ENCODE peak calls at places on chromosome 11, in six cellular contexts. One of them, this sample, is unnamed.

GRCh38 chr11:77082838-77083552 is 16.2 kb downstream of the CAPN5 start:
- DNase-seq in fibroblast of gingiva: peak
- DNase-seq in transverse colon: peak
- DNase-seq in fibroblast of lung: peak
- DNase-seq in amniotic epithelial cell: peak
- DNase-seq in naive B cell: no peak
- DNase-seq in this sample: peak

GRCh38 chr11:8031248-8032115 is 44.3 kb downstream of the EIF3F start:
- DNase-seq in naive B cell: no peak
- DNase-seq in amniotic epithelial cell: no peak
- DNase-seq in transverse colon: no peak
- DNase-seq in fibroblast of lung: no peak
- DNase-seq in fibroblast of gingiva: no peak
- DNase-seq in this sample: no peak

GRCh38 chr11:118791961-118792578 is 1.1 kb upstream of the DDX6 start:
- DNase-seq in fibroblast of lung: no peak
- DNase-seq in transverse colon: peak
- DNase-seq in fibroblast of gingiva: no peak
- DNase-seq in amniotic epithelial cell: peak
- DNase-seq in naive B cell: peak
- DNase-seq in this sample: peak

GRCh38 chr11:118295834-118296454 is 8.6 kb upstream of the CD3E start:
- DNase-seq in fibroblast of lung: peak
- DNase-seq in transverse colon: peak
- DNase-seq in fibroblast of gingiva: no peak
- DNase-seq in naive B cell: no peak
- DNase-seq in amniotic epithelial cell: peak
- DNase-seq in this sample: peak

GRCh38 chr11:45654242-45654641 is 11.2 kb downstream of the CHST1 start:
- DNase-seq in transverse colon: no peak
- DNase-seq in naive B cell: no peak
- DNase-seq in fibroblast of lung: no peak
- DNase-seq in fibroblast of gingiva: no peak
- DNase-seq in amniotic epithelial cell: no peak
- DNase-seq in this sample: no peak

GRCh38 chr11:70107756-70108155 is 29.6 kb downstream of the ANO1 start:
- DNase-seq in fibroblast of lung: no peak
- DNase-seq in transverse colon: no peak
- DNase-seq in fibroblast of gingiva: no peak
- DNase-seq in amniotic epithelial cell: no peak
- DNase-seq in naive B cell: no peak
- DNase-seq in this sample: no peak

GRCh38 chr11:106624377-106624776 is 393.9 kb downstream of the GUCY1A2 start:
- DNase-seq in fibroblast of gingiva: no peak
- DNase-seq in transverse colon: no peak
- DNase-seq in fibroblast of lung: peak
- DNase-seq in naive B cell: no peak
- DNase-seq in amniotic epithelial cell: no peak
- DNase-seq in this sample: peak

GRCh38 chr11:76990628-76991027 is 43.6 kb upstream of the B3GNT6 start:
- DNase-seq in naive B cell: no peak
- DNase-seq in fibroblast of lung: no peak
- DNase-seq in amniotic epithelial cell: no peak
- DNase-seq in transverse colon: no peak
- DNase-seq in fibroblast of gingiva: no peak
- DNase-seq in this sample: no peak

GRCh38 chr11:65891180-65892136 is 985 bp downstream of the CCDC85B start:
- DNase-seq in amniotic epithelial cell: peak
- DNase-seq in naive B cell: no peak
- DNase-seq in fibroblast of lung: peak
- DNase-seq in fibroblast of gingiva: peak
- DNase-seq in transverse colon: no peak
- DNase-seq in this sample: peak

GRCh38 chr11:72753341-72754148 is 1.3 kb upstream of the ARAP1 start:
- DNase-seq in amniotic epithelial cell: no peak
- DNase-seq in naive B cell: no peak
- DNase-seq in fibroblast of gingiva: no peak
- DNase-seq in fibroblast of lung: no peak
- DNase-seq in transverse colon: no peak
- DNase-seq in this sample: no peak

GRCh38 chr11:2315395-2316168 is 13.8 kb downstream of the TSPAN32 start:
- DNase-seq in transverse colon: no peak
- DNase-seq in fibroblast of gingiva: no peak
- DNase-seq in amniotic epithelial cell: no peak
- DNase-seq in fibroblast of lung: no peak
- DNase-seq in naive B cell: no peak
- DNase-seq in this sample: no peak

GRCh38 chr11:115890500-115890899 is 386.3 kb upstream of the CADM1 start:
- DNase-seq in naive B cell: no peak
- DNase-seq in transverse colon: no peak
- DNase-seq in fibroblast of gingiva: no peak
- DNase-seq in fibroblast of lung: no peak
- DNase-seq in amniotic epithelial cell: no peak
- DNase-seq in this sample: no peak

GRCh38 chr11:34830648-34831047 is 85.5 kb downstream of the APIP start:
- DNase-seq in transverse colon: no peak
- DNase-seq in naive B cell: no peak
- DNase-seq in fibroblast of gingiva: no peak
- DNase-seq in amniotic epithelial cell: peak
- DNase-seq in fibroblast of lung: peak
- DNase-seq in this sample: peak

GRCh38 chr11:390175-390574 is 3.8 kb upstream of the PKP3 start:
- DNase-seq in fibroblast of gingiva: no peak
- DNase-seq in amniotic epithelial cell: no peak
- DNase-seq in fibroblast of lung: no peak
- DNase-seq in naive B cell: no peak
- DNase-seq in transverse colon: peak
- DNase-seq in this sample: no peak

GRCh38 chr11:20035701-20036601 is 124.3 kb downstream of the DBX1 start:
- DNase-seq in amniotic epithelial cell: peak
- DNase-seq in transverse colon: no peak
- DNase-seq in fibroblast of lung: peak
- DNase-seq in fibroblast of gingiva: peak
- DNase-seq in naive B cell: no peak
- DNase-seq in this sample: peak

GRCh38 chr11:68328374-68329091 is 16.1 kb downstream of the LRP5 start:
- DNase-seq in amniotic epithelial cell: no peak
- DNase-seq in transverse colon: peak
- DNase-seq in fibroblast of lung: no peak
- DNase-seq in fibroblast of gingiva: no peak
- DNase-seq in naive B cell: no peak
- DNase-seq in this sample: no peak